ENCODE peak calls at places on chromosome 22, in eight cellular contexts. E is fibroblast of the aortic adventitia; W is ELR; P is GM12865; G is IMR-90; D is naive thymus-derived CD8-positive, alpha-beta T cell; S is activated CD4-positive, alpha-beta T cell treated with anti-CD3 and anti-CD28 coated beads for 24 hours; B is hepatocyte. I is an unnamed sample.

GRCh38 chr22:44399906-44400762 is 87.4 kb upstream of the SHISAL1 start:
- DNase-seq in E (no peak), W (no peak), P (no peak), G (no peak), D (no peak), S (no peak), B (no peak), I (no peak)

GRCh38 chr22:45211848-45212247 is 28.8 kb downstream of the KIAA0930 start:
- DNase-seq in E (peak; percentile 63), W (no peak), P (no peak), G (no peak), D (no peak), S (no peak), B (no peak), I (no peak)

GRCh38 chr22:31343235-31344191 is 2.6 kb downstream of the PATZ1 start:
- DNase-seq in E (no peak), W (peak; percentile 41), P (peak; percentile 44), G (peak; percentile 26), D (no peak), S (no peak), B (peak; percentile 80), I (peak; percentile 49)

GRCh38 chr22:27238935-27239510 is 562.5 kb downstream of the MN1 start:
- DNase-seq in E (peak; percentile 99), W (peak; percentile 79), P (no peak), G (peak; percentile 97), D (no peak), S (no peak), B (peak; percentile 88), I (peak; percentile 96)

GRCh38 chr22:32847067-32847491 is 45.6 kb downstream of the TIMP3 start:
- DNase-seq in E (peak; percentile 60), W (no peak), P (no peak), G (no peak), D (no peak), S (no peak), B (peak; percentile 34), I (no peak)

GRCh38 chr22:47304191-47304831 is 541.9 kb downstream of the TBC1D22A start:
- DNase-seq in E (no peak), W (no peak), P (no peak), G (no peak), D (no peak), S (no peak), B (no peak), I (no peak)

GRCh38 chr22:28951969-28952521 is 68.7 kb downstream of the ZNRF3 start:
- DNase-seq in E (peak; percentile 77), W (no peak), P (no peak), G (peak; percentile 39), D (no peak), S (no peak), B (peak; percentile 57), I (peak; percentile 73)

GRCh38 chr22:25644122-25644521 is 79.6 kb downstream of the GRK3 start:
- DNase-seq in E (no peak), W (no peak), P (no peak), G (peak; percentile 6), D (no peak), S (no peak), B (no peak), I (no peak)

GRCh38 chr22:50011447-50012200 is 941 bp downstream of the IL17REL start:
- DNase-seq in E (no peak), W (no peak), P (no peak), G (no peak), D (no peak), S (no peak), B (peak; percentile 10), I (no peak)

GRCh38 chr22:38016182-38017078 is 32.1 kb upstream of the SOX10 start:
- DNase-seq in E (peak; percentile 76), W (no peak), P (no peak), G (peak; percentile 58), D (no peak), S (no peak), B (no peak), I (no peak)

GRCh38 chr22:41713004-41713403 is 13.7 kb downstream of the MEI1 start:
- DNase-seq in E (no peak), W (peak; percentile 32), P (no peak), G (no peak), D (no peak), S (no peak), B (no peak), I (no peak)

GRCh38 chr22:23325183-23325582 is 144.9 kb downstream of the BCR start:
- DNase-seq in E (no peak), W (no peak), P (peak; percentile 37), G (no peak), D (no peak), S (no peak), B (no peak), I (no peak)

GRCh38 chr22:44331881-44332714 is 19.3 kb upstream of the SHISAL1 start:
- DNase-seq in E (peak; percentile 47), W (peak; percentile 36), P (no peak), G (peak; percentile 33), D (no peak), S (no peak), B (peak; percentile 69), I (peak; percentile 43)

GRCh38 chr22:30614879-30615278 is 7.9 kb downstream of the TCN2 start:
- DNase-seq in E (no peak), W (no peak), P (no peak), G (no peak), D (no peak), S (no peak), B (no peak), I (no peak)

GRCh38 chr22:38205261-38206128 is 3.7 kb downstream of the MAFF start:
- DNase-seq in E (peak; percentile 94), W (peak; percentile 43), P (no peak), G (peak; percentile 79), D (no peak), S (no peak), B (peak; percentile 64), I (peak; percentile 93)

GRCh38 chr22:30204742-30205111 is 41.8 kb downstream of the LIF start:
- DNase-seq in E (peak; percentile 92), W (peak; percentile 65), P (no peak), G (peak; percentile 84), D (no peak), S (no peak), B (peak; percentile 67), I (peak; percentile 88)

GRCh38 chr22:48070083-48070482 is 1307.6 kb downstream of the TBC1D22A start:
- DNase-seq in E (no peak), W (no peak), P (no peak), G (no peak), D (no peak), S (no peak), B (no peak), I (no peak)

GRCh38 chr22:44639891-44640617 is 62.0 kb upstream of the PRR5 start:
- DNase-seq in E (no peak), W (no peak), P (no peak), G (no peak), D (no peak), S (no peak), B (no peak), I (no peak)

GRCh38 chr22:18050065-18050464 is 25.7 kb upstream of the MICAL3 start:
- DNase-seq in E (no peak), W (no peak), P (no peak), G (no peak), D (no peak), S (no peak), B (no peak), I (no peak)

GRCh38 chr22:40479126-40479800 is 108.9 kb downstream of the SGSM3 start:
- DNase-seq in E (no peak), W (no peak), P (no peak), G (no peak), D (no peak), S (no peak), B (no peak), I (no peak)

GRCh38 chr22:37211075-37211852 is 1.0 kb downstream of the SSTR3 start:
- DNase-seq in E (no peak), W (no peak), P (no peak), G (no peak), D (no peak), S (no peak), B (no peak), I (no peak)

GRCh38 chr22:50606561-50607365 is 6.2 kb downstream of the MAPK8IP2 start:
- DNase-seq in E (no peak), W (no peak), P (no peak), G (no peak), D (no peak), S (no peak), B (no peak), I (no peak)

GRCh38 chr22:29716814-29717213 is 3.0 kb upstream of the CABP7 start:
- DNase-seq in E (peak; percentile 79), W (peak; percentile 77), P (peak; percentile 54), G (peak; percentile 80), D (no peak), S (no peak), B (peak; percentile 88), I (peak; percentile 82)

GRCh38 chr22:40487663-40488249 is 117.4 kb downstream of the SGSM3 start:
- DNase-seq in E (peak; percentile 53), W (peak; percentile 63), P (peak; percentile 37), G (peak; percentile 47), D (peak; percentile 34), S (no peak), B (peak; percentile 28), I (peak; percentile 50)

GRCh38 chr22:49866646-49867045 is 13.0 kb downstream of the ZBED4 start:
- DNase-seq in E (no peak), W (no peak), P (no peak), G (no peak), D (no peak), S (no peak), B (no peak), I (no peak)

GRCh38 chr22:30606455-30607299 is at the start of gene TCN2:
- DNase-seq in E (peak; percentile 59), W (peak; percentile 87), P (peak; percentile 70), G (peak; percentile 77), D (peak; percentile 13), S (no peak), B (peak; percentile 88), I (peak; percentile 84)

GRCh38 chr22:24466831-24467249 is 28.3 kb upstream of the UPB1 start:
- DNase-seq in E (peak; percentile 80), W (peak; percentile 51), P (no peak), G (peak; percentile 74), D (no peak), S (no peak), B (no peak), I (peak; percentile 94)

GRCh38 chr22:19904174-19904856 is 37.3 kb upstream of the COMT start:
- DNase-seq in E (no peak), W (no peak), P (no peak), G (no peak), D (no peak), S (no peak), B (no peak), I (no peak)

GRCh38 chr22:45871721-45872120 is 105.2 kb downstream of the WNT7B start:
- DNase-seq in E (no peak), W (no peak), P (no peak), G (no peak), D (no peak), S (no peak), B (no peak), I (no peak)

GRCh38 chr22:17570851-17571631 is 7.7 kb downstream of the SLC25A18 start:
- DNase-seq in E (peak; percentile 61), W (peak; percentile 76), P (no peak), G (peak; percentile 83), D (no peak), S (no peak), B (peak; percentile 49), I (peak; percentile 92)

GRCh38 chr22:31683181-31684105 is 21.4 kb upstream of the PISD start:
- DNase-seq in E (no peak), W (no peak), P (no peak), G (no peak), D (no peak), S (no peak), B (no peak), I (peak; percentile 14)

GRCh38 chr22:37777122-37777687 is 30.5 kb upstream of the GCAT start:
- DNase-seq in E (peak; percentile 75), W (peak; percentile 96), P (peak; percentile 73), G (peak; percentile 94), D (no peak), S (no peak), B (peak; percentile 62), I (peak; percentile 86)

GRCh38 chr22:39469681-39470461 is 13.1 kb downstream of the MGAT3 start:
- DNase-seq in E (no peak), W (no peak), P (no peak), G (no peak), D (no peak), S (no peak), B (peak; percentile 59), I (no peak)

GRCh38 chr22:49858827-49859226 is 5.2 kb downstream of the ZBED4 start:
- DNase-seq in E (no peak), W (no peak), P (no peak), G (no peak), D (no peak), S (no peak), B (no peak), I (no peak)